ENCODE peak calls at places on chromosomes 2 and 18, in four cellular contexts. F, V, M and S are unnamed samples.

GRCh38 chr2:121245913-121246312 is 39.1 kb downstream of the TFCP2L1 start:
- DNase-seq in F (no peak), V (no peak), M (no peak), S (no peak)

GRCh38 chr2:96596596-96596995 is 41.5 kb downstream of the KANSL3 start:
- DNase-seq in F (no peak), V (no peak), M (no peak), S (no peak)

GRCh38 chr18:58117685-58118403 is 73.8 kb downstream of the NEDD4L start:
- DNase-seq in F (peak; percentile 97), V (peak; percentile 69), M (peak; percentile 98), S (no peak)

GRCh38 chr2:219177594-219178376 is at the start of gene RETREG2:
- DNase-seq in F (peak; percentile 90), V (peak; percentile 93), M (peak; percentile 69), S (peak; percentile 85)

GRCh38 chr2:217127744-217128143 is 267.9 kb upstream of the TNP1 start:
- DNase-seq in F (no peak), V (no peak), M (peak; percentile 50), S (no peak)

GRCh38 chr18:12657048-12657848 is 659 bp downstream of the SPIRE1 start:
- DNase-seq in F (no peak), V (no peak), M (peak; percentile 37), S (peak; percentile 66)

GRCh38 chr2:241949736-241950412 is 80.3 kb downstream of the RTP5 start:
- DNase-seq in F (no peak), V (no peak), M (no peak), S (no peak)

GRCh38 chr2:8719528-8719927 is 37.7 kb downstream of the ID2 start:
- DNase-seq in F (no peak), V (no peak), M (no peak), S (no peak)

GRCh38 chr2:192030289-192030688 is 164.4 kb downstream of the TMEFF2 start:
- DNase-seq in F (peak; percentile 40), V (no peak), M (no peak), S (no peak)

GRCh38 chr2:1484131-1484884 is 71.0 kb downstream of the TPO start:
- DNase-seq in F (no peak), V (no peak), M (no peak), S (no peak)

GRCh38 chr18:7926526-7926925 is 359.4 kb downstream of the PTPRM start:
- DNase-seq in F (peak; percentile 36), V (peak; percentile 53), M (no peak), S (no peak)

DNA sequence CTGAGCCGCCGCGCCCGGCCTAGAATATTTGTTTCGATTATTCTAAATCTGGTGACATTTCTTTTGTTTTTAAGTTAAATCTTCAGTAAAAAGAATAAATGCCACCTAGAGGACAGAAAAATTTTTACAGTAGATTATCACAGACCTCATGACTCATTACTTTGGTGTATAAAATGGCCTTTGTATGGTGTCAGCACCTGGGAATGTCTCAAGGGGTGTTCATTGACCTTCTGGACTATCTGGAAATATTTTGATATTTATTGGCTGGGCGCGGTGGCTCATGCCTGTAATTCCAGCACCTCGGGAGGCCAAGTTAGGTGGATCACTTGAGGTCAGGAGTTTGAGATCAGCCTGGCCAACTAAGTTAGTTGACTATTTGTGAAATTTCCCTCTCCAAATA is 30.3 kb upstream of the SLC30A6 start:
- DNase-seq in F (peak; percentile 76), V (peak; percentile 68), M (peak; percentile 77), S (no peak)
- TF ChIP-seq CTCF in F (peak; percentile 16), V (peak; percentile 25), M (peak; percentile 37), S (peak; percentile 21)

GRCh38 chr2:113889471-113890252 is at the start of gene ACTR3:
- DNase-seq in F (peak; percentile 92), V (peak; percentile 98), M (peak; percentile 94), S (peak; percentile 98)
- TF ChIP-seq CTCF in F (no peak), V (peak; percentile 36), M (no peak), S (no peak)

DNA sequence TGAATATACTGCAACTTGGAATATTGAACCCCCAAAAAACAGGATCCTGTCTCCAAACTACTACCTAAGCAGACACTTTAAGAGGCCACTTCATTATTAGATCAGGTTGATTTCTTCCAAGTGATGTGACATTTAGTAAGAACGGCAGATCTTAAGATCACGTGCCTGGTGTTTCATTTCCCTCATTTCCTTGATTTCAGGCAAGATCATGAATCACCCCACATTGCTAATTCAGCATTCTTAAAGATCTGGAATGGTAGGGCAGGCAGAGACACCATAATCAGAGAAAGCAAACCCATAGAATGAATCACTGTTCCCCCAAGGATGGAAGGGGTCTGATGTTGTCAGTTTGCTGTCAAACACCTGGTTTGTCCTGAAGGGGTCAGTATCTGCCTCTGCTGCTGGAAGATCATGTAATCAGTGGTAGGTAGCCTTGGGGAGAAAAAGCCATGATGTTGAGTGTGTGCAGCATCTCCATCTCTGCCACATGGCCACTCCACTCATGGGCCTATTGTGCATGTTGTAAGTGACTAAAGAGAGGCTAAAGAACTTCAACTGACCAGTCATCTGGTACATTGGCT is 133.9 kb downstream of the ARHGAP15 start:
- DNase-seq in F (peak; percentile 28), V (no peak), M (no peak), S (no peak)
- TF ChIP-seq CTCF in F (peak; percentile 19), V (peak; percentile 41), M (no peak), S (peak; percentile 29)

DNA sequence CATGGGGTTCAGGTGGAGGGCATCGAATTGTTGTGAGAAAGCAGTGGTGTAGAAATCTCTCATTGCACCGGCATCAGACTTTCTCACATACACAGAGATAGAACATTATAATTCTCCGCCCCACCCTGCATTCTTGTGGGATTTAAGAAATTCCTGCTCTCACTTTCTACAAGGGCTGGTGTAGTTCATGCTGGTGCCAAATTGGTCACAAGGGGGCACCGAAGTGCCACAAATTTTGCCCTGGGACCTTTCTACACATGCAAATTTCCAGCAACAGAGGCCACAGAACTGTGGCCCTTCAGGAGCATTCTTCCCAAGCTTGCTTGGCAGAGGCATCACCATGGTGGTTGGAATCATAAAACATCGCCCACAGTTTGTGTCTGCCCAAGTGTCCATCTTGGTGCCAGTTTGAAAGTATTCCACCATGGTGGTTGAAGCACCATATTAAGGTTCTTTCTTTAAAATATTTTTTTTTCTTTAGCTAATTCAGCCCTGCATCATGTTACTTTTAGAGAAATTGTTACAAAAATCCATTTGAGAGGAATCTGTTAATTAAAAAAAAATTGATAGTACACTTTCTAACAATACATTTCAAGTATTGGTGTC is 521.2 kb upstream of the FANCL start:
- DNase-seq in F (peak; percentile 67), V (peak; percentile 35), M (peak; percentile 49), S (peak; percentile 74)
- TF ChIP-seq CTCF in F (peak; percentile 66), V (peak; percentile 74), M (peak; percentile 76), S (peak; percentile 75)

GRCh38 chr18:48296581-48296980 is 112.6 kb downstream of the ZBTB7C start:
- DNase-seq in F (no peak), V (no peak), M (no peak), S (no peak)

GRCh38 chr18:48297139-48297538 is 112.0 kb downstream of the ZBTB7C start:
- DNase-seq in F (peak; percentile 48), V (no peak), M (no peak), S (no peak)

GRCh38 chr18:48293954-48294893 is 115.0 kb downstream of the ZBTB7C start:
- DNase-seq in F (peak; percentile 47), V (no peak), M (no peak), S (peak; percentile 67)

GRCh38 chr18:48294894-48295585 is 114.1 kb downstream of the ZBTB7C start:
- DNase-seq in F (no peak), V (no peak), M (no peak), S (no peak)

DNA sequence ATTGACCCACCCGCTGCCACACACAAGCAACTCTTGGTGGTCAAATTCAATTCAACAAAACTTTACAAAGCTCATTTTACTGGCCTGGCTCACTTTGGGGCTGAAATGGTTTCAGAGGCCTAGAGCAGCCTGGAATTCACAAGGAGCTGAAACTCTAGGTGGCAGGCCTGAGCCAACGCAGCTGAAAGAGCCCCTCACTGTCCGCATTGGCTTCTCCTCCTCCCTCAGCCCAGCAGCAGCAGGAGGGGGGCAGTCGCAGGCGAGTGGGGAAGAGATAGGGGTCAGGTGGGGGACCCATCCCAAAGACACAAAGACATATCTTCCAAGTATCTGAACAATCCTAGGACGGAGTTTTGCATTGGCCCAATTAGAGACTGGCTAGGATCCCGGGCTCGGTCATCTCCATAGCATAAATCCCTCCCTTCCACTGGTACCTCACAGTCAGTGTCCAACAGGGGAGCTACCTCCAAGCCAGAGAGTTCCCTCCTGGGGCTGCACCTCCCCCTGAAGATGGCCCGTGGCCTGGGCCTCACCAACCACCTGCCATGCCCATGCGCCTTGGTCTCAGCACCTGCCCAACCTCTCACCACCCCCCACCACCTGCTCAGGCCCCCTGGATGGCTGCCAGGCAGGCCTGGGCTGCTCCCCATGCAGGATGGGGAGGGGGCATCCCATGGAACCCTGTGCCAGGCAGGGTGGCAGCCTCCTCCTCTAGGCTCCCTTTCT is 113.4 kb downstream of the ZBTB7C start:
- DNase-seq in F (no peak), V (peak; percentile 3), M (no peak), S (peak; percentile 58)
- TF ChIP-seq CTCF in F (peak; percentile 55), V (peak; percentile 39), M (peak; percentile 8), S (no peak)

GRCh38 chr2:170966648-170967396 is 37.8 kb downstream of the GORASP2 start:
- DNase-seq in F (no peak), V (peak; percentile 53), M (no peak), S (peak; percentile 52)
- TF ChIP-seq CTCF in F (peak; percentile 10), V (peak; percentile 36), M (peak; percentile 18), S (peak; percentile 60)

DNA sequence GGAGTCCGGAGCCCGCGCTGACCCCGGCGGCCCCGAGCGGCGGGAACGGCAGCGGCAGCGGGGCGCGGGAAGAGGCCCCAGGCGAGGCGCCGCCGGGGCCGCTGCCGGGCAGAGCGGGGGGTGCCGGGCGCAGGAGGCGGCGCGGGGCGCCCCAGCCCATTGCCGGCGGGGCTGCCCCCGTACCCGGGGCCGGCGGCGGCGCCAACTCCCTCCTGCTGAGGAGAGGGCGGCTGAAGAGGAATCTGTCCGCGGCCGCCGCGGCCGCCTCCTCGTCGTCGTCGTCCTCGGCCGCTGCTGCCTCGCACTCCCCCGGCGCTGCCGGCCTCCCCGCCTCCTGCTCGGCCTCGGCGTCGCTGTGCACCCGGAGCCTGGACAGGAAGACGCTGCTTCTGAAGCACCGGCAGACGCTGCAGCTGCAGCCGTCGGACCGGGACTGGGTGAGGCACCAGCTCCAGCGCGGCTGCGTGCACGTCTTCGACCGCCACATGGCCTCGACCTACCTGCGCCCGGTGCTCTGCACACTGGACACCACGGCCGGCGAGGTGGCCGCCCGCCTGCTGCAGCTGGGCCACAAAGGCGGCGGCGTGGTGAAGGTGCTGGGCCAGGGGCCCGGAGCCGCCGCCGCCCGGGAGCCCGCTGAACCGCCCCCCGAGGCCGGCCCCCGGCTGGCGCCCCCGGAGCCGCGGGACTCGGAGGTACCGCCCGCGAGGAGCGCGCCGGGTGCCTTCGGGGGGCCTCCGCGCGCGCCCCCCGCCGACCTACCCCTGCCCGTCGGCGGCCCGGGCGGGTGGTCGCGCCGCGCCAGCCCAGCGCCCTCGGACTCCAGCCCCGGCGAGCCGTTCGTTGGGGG is 713 bp downstream of the PHLPP1 start:
- DNase-seq in F (peak; percentile 42), V (no peak), M (peak; percentile 42), S (peak; percentile 70)
- TF ChIP-seq CTCF in F (no peak), V (no peak), M (no peak), S (no peak)